ENCODE peak calls at places on chromosome 15, in ten cellular contexts. H, C, V, P, L, E, W, D, J and O are unnamed samples.

GRCh38 chr15:45139770-45140169 is 10.0 kb downstream of the DUOX1 start:
- DNase-seq in H (no peak), C (no peak), V (no peak), P (no peak), L (no peak), E (no peak), W (no peak), D (no peak), J (no peak), O (no peak)

GRCh38 chr15:89566621-89567294 is 8.5 kb upstream of the TICRR start:
- DNase-seq in H (no peak), C (no peak), V (no peak), P (no peak), L (no peak), E (no peak), W (no peak), D (no peak), J (no peak), O (no peak)

GRCh38 chr15:42033214-42033873 is 12.5 kb upstream of the PLA2G4E start:
- DNase-seq in H (no peak), C (no peak), V (no peak), P (no peak), L (no peak), E (no peak), W (no peak), D (no peak), J (no peak), O (no peak)

GRCh38 chr15:60412807-60413597 is 15.2 kb upstream of the ANXA2 start:
- DNase-seq in H (no peak), C (no peak), V (no peak), P (no peak), L (no peak), E (peak), W (no peak), D (no peak), J (no peak), O (no peak)

GRCh38 chr15:59294961-59295741 is 77.5 kb downstream of the MYO1E start:
- DNase-seq in H (no peak), C (no peak), V (no peak), P (no peak), L (peak), E (peak), W (no peak), D (no peak), J (peak), O (no peak)

GRCh38 chr15:101167791-101168462 is 83.9 kb downstream of the CHSY1 start:
- DNase-seq in H (peak), C (peak), V (peak), P (peak), L (peak), E (peak), W (peak), D (peak), J (peak), O (no peak)

GRCh38 chr15:83449928-83450501 is 2.9 kb downstream of the SH3GL3 start:
- DNase-seq in H (no peak), C (no peak), V (no peak), P (no peak), L (peak), E (peak), W (no peak), D (no peak), J (peak), O (no peak)

GRCh38 chr15:64460737-64461576 is 579 bp downstream of the ZNF609 start:
- DNase-seq in H (no peak), C (no peak), V (peak), P (no peak), L (peak), E (peak), W (peak), D (no peak), J (peak), O (peak)

GRCh38 chr15:78930577-78931388 is 14.1 kb downstream of the CTSH start:
- DNase-seq in H (no peak), C (no peak), V (peak), P (no peak), L (peak), E (peak), W (no peak), D (no peak), J (peak), O (no peak)

GRCh38 chr15:56244237-56244810 is 645 bp upstream of the RFX7 start:
- DNase-seq in H (peak), C (peak), V (peak), P (no peak), L (peak), E (peak), W (peak), D (peak), J (peak), O (peak)

GRCh38 chr15:75371486-75371885 is 3.1 kb upstream of the MAN2C1 start:
- DNase-seq in H (no peak), C (no peak), V (no peak), P (no peak), L (no peak), E (no peak), W (no peak), D (no peak), J (no peak), O (no peak)